ENCODE peak calls at places on chromosomes 11 and 22, in five cellular contexts. One of them, this sample, is unnamed.

GRCh38 chr11:30365793-30366517 is 43.1 kb downstream of the ARL14EP start:
- DNase-seq in K562: no peak
- DNase-seq in NCI-H1092: no peak
- DNase-seq in CD8-positive, alpha-beta memory T cell: no peak
- DNase-seq in Calu3: no peak
- DNase-seq in this sample: no peak

GRCh38 chr22:28024422-28024888 is 105.4 kb upstream of the PITPNB start:
- DNase-seq in CD8-positive, alpha-beta memory T cell: no peak
- DNase-seq in NCI-H1092: no peak
- DNase-seq in K562: no peak
- DNase-seq in Calu3: no peak
- DNase-seq in this sample: no peak

GRCh38 chr11:8083871-8084281 is 2.9 kb downstream of the TUB start:
- DNase-seq in NCI-H1092: no peak
- DNase-seq in K562: no peak
- DNase-seq in Calu3: no peak
- DNase-seq in CD8-positive, alpha-beta memory T cell: no peak
- DNase-seq in this sample: no peak

GRCh38 chr22:36359172-36359973 is 28.4 kb downstream of the MYH9 start:
- DNase-seq in CD8-positive, alpha-beta memory T cell: no peak
- DNase-seq in K562: no peak
- DNase-seq in NCI-H1092: peak; percentile 26
- DNase-seq in Calu3: no peak
- DNase-seq in this sample: no peak

GRCh38 chr11:104547996-104548661 is 350.1 kb downstream of the CASP12 start:
- DNase-seq in NCI-H1092: no peak
- DNase-seq in K562: no peak
- DNase-seq in CD8-positive, alpha-beta memory T cell: no peak
- DNase-seq in Calu3: no peak
- DNase-seq in this sample: no peak

GRCh38 chr11:19715373-19715772 is 2.7 kb downstream of the NAV2 start:
- DNase-seq in K562: no peak
- DNase-seq in Calu3: peak; percentile 36
- DNase-seq in CD8-positive, alpha-beta memory T cell: no peak
- DNase-seq in NCI-H1092: no peak
- DNase-seq in this sample: no peak

GRCh38 chr11:119130662-119131061 is 9.3 kb downstream of the HINFP start:
- DNase-seq in K562: no peak
- DNase-seq in NCI-H1092: no peak
- DNase-seq in CD8-positive, alpha-beta memory T cell: no peak
- DNase-seq in Calu3: no peak
- DNase-seq in this sample: no peak

GRCh38 chr22:46233231-46233630 is 16.9 kb downstream of the CDPF1 start:
- DNase-seq in NCI-H1092: no peak
- DNase-seq in Calu3: no peak
- DNase-seq in CD8-positive, alpha-beta memory T cell: no peak
- DNase-seq in K562: no peak
- DNase-seq in this sample: peak; percentile 85

GRCh38 chr11:57424802-57425564 is 1.9 kb downstream of the SLC43A3 start:
- DNase-seq in K562: peak; percentile 98
- DNase-seq in NCI-H1092: no peak
- DNase-seq in CD8-positive, alpha-beta memory T cell: peak; percentile 80
- DNase-seq in Calu3: peak; percentile 24
- DNase-seq in this sample: no peak

GRCh38 chr22:49328630-49329405 is 498.9 kb downstream of the BRD1 start:
- DNase-seq in Calu3: no peak
- DNase-seq in K562: no peak
- DNase-seq in CD8-positive, alpha-beta memory T cell: no peak
- DNase-seq in NCI-H1092: no peak
- DNase-seq in this sample: no peak

GRCh38 chr22:46425011-46425410 is 89.5 kb downstream of the TRMU start:
- DNase-seq in Calu3: peak; percentile 8
- DNase-seq in NCI-H1092: no peak
- DNase-seq in CD8-positive, alpha-beta memory T cell: no peak
- DNase-seq in K562: no peak
- DNase-seq in this sample: no peak

GRCh38 chr11:44778200-44779100 is 51.7 kb downstream of the TSPAN18 start:
- DNase-seq in K562: peak; percentile 45
- DNase-seq in NCI-H1092: no peak
- DNase-seq in Calu3: no peak
- DNase-seq in CD8-positive, alpha-beta memory T cell: no peak
- DNase-seq in this sample: no peak

GRCh38 chr11:123006860-123007542 is 25.4 kb upstream of the BSX start:
- DNase-seq in K562: no peak
- DNase-seq in NCI-H1092: no peak
- DNase-seq in Calu3: no peak
- DNase-seq in CD8-positive, alpha-beta memory T cell: no peak
- DNase-seq in this sample: no peak

GRCh38 chr11:1523077-1523476 is 36.5 kb upstream of the MOB2 start:
- DNase-seq in Calu3: no peak
- DNase-seq in CD8-positive, alpha-beta memory T cell: no peak
- DNase-seq in NCI-H1092: no peak
- DNase-seq in K562: no peak
- DNase-seq in this sample: no peak

GRCh38 chr11:45232341-45233080 is 53.6 kb downstream of the SYT13 start:
- DNase-seq in NCI-H1092: no peak
- DNase-seq in K562: no peak
- DNase-seq in Calu3: no peak
- DNase-seq in CD8-positive, alpha-beta memory T cell: no peak
- DNase-seq in this sample: no peak

GRCh38 chr11:131064373-131064991 is 148.2 kb upstream of the SNX19 start:
- DNase-seq in CD8-positive, alpha-beta memory T cell: no peak
- DNase-seq in NCI-H1092: peak; percentile 40
- DNase-seq in Calu3: peak; percentile 47
- DNase-seq in K562: peak; percentile 66
- DNase-seq in this sample: peak; percentile 83

GRCh38 chr22:38699784-38700183 is 959 bp downstream of the JOSD1 start:
- DNase-seq in Calu3: no peak
- DNase-seq in K562: no peak
- DNase-seq in CD8-positive, alpha-beta memory T cell: no peak
- DNase-seq in NCI-H1092: no peak
- DNase-seq in this sample: no peak

GRCh38 chr22:35434061-35434750 is 34.3 kb downstream of the MCM5 start:
- DNase-seq in K562: no peak
- DNase-seq in CD8-positive, alpha-beta memory T cell: no peak
- DNase-seq in Calu3: no peak
- DNase-seq in NCI-H1092: no peak
- DNase-seq in this sample: no peak

GRCh38 chr11:94402355-94402754 is 1.1 kb upstream of the GPR83 start:
- DNase-seq in CD8-positive, alpha-beta memory T cell: no peak
- DNase-seq in K562: no peak
- DNase-seq in NCI-H1092: no peak
- DNase-seq in Calu3: no peak
- DNase-seq in this sample: no peak

GRCh38 chr11:85464283-85464682 is 162.9 kb downstream of the DLG2 start:
- DNase-seq in Calu3: no peak
- DNase-seq in NCI-H1092: no peak
- DNase-seq in CD8-positive, alpha-beta memory T cell: no peak
- DNase-seq in K562: no peak
- DNase-seq in this sample: no peak

GRCh38 chr11:33160147-33160546 is 1.1 kb downstream of the CSTF3 start:
- DNase-seq in CD8-positive, alpha-beta memory T cell: no peak
- DNase-seq in Calu3: no peak
- DNase-seq in NCI-H1092: no peak
- DNase-seq in K562: peak; percentile 58
- DNase-seq in this sample: peak; percentile 11

GRCh38 chr22:42371112-42371900 is 60.9 kb downstream of the NFAM1 start:
- DNase-seq in CD8-positive, alpha-beta memory T cell: no peak
- DNase-seq in Calu3: no peak
- DNase-seq in K562: no peak
- DNase-seq in NCI-H1092: no peak
- DNase-seq in this sample: no peak

GRCh38 chr11:1007279-1007678 is 29.2 kb downstream of the MUC6 start:
- DNase-seq in K562: no peak
- DNase-seq in CD8-positive, alpha-beta memory T cell: no peak
- DNase-seq in NCI-H1092: no peak
- DNase-seq in Calu3: no peak
- DNase-seq in this sample: no peak

GRCh38 chr11:134277176-134278001 is 1.2 kb downstream of the GLB1L3 start:
- DNase-seq in K562: no peak
- DNase-seq in Calu3: no peak
- DNase-seq in NCI-H1092: no peak
- DNase-seq in CD8-positive, alpha-beta memory T cell: no peak
- DNase-seq in this sample: no peak

GRCh38 chr22:35783943-35784614 is 66.4 kb downstream of the APOL5 start:
- DNase-seq in Calu3: no peak
- DNase-seq in CD8-positive, alpha-beta memory T cell: no peak
- DNase-seq in K562: no peak
- DNase-seq in NCI-H1092: no peak
- DNase-seq in this sample: no peak

GRCh38 chr11:2928605-2929510 is at the start of gene PHLDA2:
- DNase-seq in CD8-positive, alpha-beta memory T cell: peak; percentile 44
- DNase-seq in NCI-H1092: peak; percentile 31
- DNase-seq in K562: peak; percentile 81
- DNase-seq in Calu3: peak; percentile 81
- DNase-seq in this sample: no peak

GRCh38 chr22:29074276-29074625 is 1.4 kb downstream of the KREMEN1 start:
- DNase-seq in CD8-positive, alpha-beta memory T cell: no peak
- DNase-seq in NCI-H1092: no peak
- DNase-seq in K562: no peak
- DNase-seq in Calu3: no peak
- DNase-seq in this sample: no peak

GRCh38 chr22:41976070-41976901 is 7.0 kb downstream of the SEPTIN3 start:
- DNase-seq in CD8-positive, alpha-beta memory T cell: peak; percentile 36
- DNase-seq in NCI-H1092: peak; percentile 26
- DNase-seq in Calu3: peak; percentile 61
- DNase-seq in K562: no peak
- DNase-seq in this sample: peak; percentile 72